ENCODE peak calls at places on chromosome X, in six cellular contexts. One of them, this sample, is unnamed. For H3K27me3, the result is how much of the 10 kb centered on the place peaks cover.

GRCh38 chrX:1443496-1444075 is 9.1 kb downstream of the ASMTL start:
- DNase-seq in hepatocyte: no peak
- DNase-seq in PC-3: no peak
- DNase-seq in suprapubic skin: peak
- DNase-seq in Peyer's patch: peak
- DNase-seq in PC-9: no peak
- DNase-seq in this sample: no peak

GRCh38 chrX:108134724-108135123 is 43.1 kb downstream of the ATG4A start:
- DNase-seq in Peyer's patch: no peak
- DNase-seq in suprapubic skin: no peak
- DNase-seq in PC-3: no peak
- DNase-seq in PC-9: no peak
- DNase-seq in hepatocyte: no peak
- DNase-seq in this sample: no peak

GRCh38 chrX:12065251-12065650 is 73.0 kb upstream of the FRMPD4 start:
- DNase-seq in PC-3: peak
- DNase-seq in hepatocyte: peak
- DNase-seq in Peyer's patch: no peak
- DNase-seq in PC-9: peak
- DNase-seq in suprapubic skin: no peak
- DNase-seq in this sample: peak

GRCh38 chrX:120446503-120446902 is 22.6 kb downstream of the LAMP2 start:
- DNase-seq in PC-9: no peak
- DNase-seq in suprapubic skin: no peak
- DNase-seq in Peyer's patch: no peak
- DNase-seq in hepatocyte: no peak
- DNase-seq in PC-3: peak
- DNase-seq in this sample: no peak

GRCh38 chrX:73131877-73132276 is 52.6 kb upstream of the PABPC1L2A start:
- DNase-seq in Peyer's patch: no peak
- DNase-seq in PC-3: no peak
- DNase-seq in PC-9: no peak
- DNase-seq in hepatocyte: no peak
- DNase-seq in suprapubic skin: no peak
- DNase-seq in this sample: no peak

GRCh38 chrX:18895157-18895952 is 88.6 kb downstream of the PHKA2 start:
- DNase-seq in PC-3: no peak
- DNase-seq in PC-9: no peak
- DNase-seq in suprapubic skin: no peak
- DNase-seq in Peyer's patch: no peak
- DNase-seq in hepatocyte: peak
- DNase-seq in this sample: peak

GRCh38 chrX:107849747-107850478 is 24.2 kb downstream of the MID2 start:
- DNase-seq in PC-3: peak
- DNase-seq in suprapubic skin: no peak
- DNase-seq in hepatocyte: no peak
- DNase-seq in Peyer's patch: no peak
- DNase-seq in PC-9: no peak
- DNase-seq in this sample: no peak

GRCh38 chrX:44306336-44306735 is 37.1 kb downstream of the EFHC2 start:
- DNase-seq in PC-9: peak
- DNase-seq in Peyer's patch: no peak
- DNase-seq in hepatocyte: peak
- DNase-seq in suprapubic skin: no peak
- DNase-seq in PC-3: peak
- DNase-seq in this sample: peak

GRCh38 chrX:69961365-69962072 is 88.2 kb downstream of the AWAT2 start:
- DNase-seq in hepatocyte: no peak
- DNase-seq in Peyer's patch: no peak
- DNase-seq in PC-9: no peak
- DNase-seq in PC-3: peak
- DNase-seq in suprapubic skin: no peak
- DNase-seq in this sample: peak

GRCh38 chrX:30308263-30309138 is 689 bp downstream of the NR0B1 start:
- DNase-seq in PC-3: no peak
- DNase-seq in PC-9: no peak
- DNase-seq in hepatocyte: peak
- DNase-seq in suprapubic skin: no peak
- DNase-seq in Peyer's patch: peak
- DNase-seq in this sample: no peak

GRCh38 chrX:136907626-136908025 is 27.1 kb upstream of the RBMX start:
- DNase-seq in Peyer's patch: no peak
- DNase-seq in suprapubic skin: no peak
- DNase-seq in hepatocyte: no peak
- DNase-seq in PC-9: no peak
- DNase-seq in PC-3: no peak
- DNase-seq in this sample: no peak

GRCh38 chrX:154315416-154315815 is 19.8 kb downstream of the TKTL1 start:
- DNase-seq in hepatocyte: no peak
- DNase-seq in PC-3: no peak
- DNase-seq in Peyer's patch: no peak
- DNase-seq in suprapubic skin: no peak
- DNase-seq in PC-9: no peak
- DNase-seq in this sample: no peak

GRCh38 chrX:141176586-141177451 is at the start of gene LDOC1:
- DNase-seq in suprapubic skin: peak
- DNase-seq in hepatocyte: peak
- DNase-seq in Peyer's patch: peak
- DNase-seq in PC-9: peak
- DNase-seq in PC-3: peak
- DNase-seq in this sample: peak

GRCh38 chrX:40176256-40176978 is 78.7 kb upstream of the BCOR start:
- DNase-seq in PC-9: no peak
- DNase-seq in hepatocyte: peak
- DNase-seq in suprapubic skin: no peak
- DNase-seq in PC-3: peak
- DNase-seq in Peyer's patch: peak
- DNase-seq in this sample: no peak

GRCh38 chrX:124634363-124634762 is 288.0 kb downstream of the SH2D1A start:
- DNase-seq in PC-9: no peak
- DNase-seq in suprapubic skin: no peak
- DNase-seq in Peyer's patch: no peak
- DNase-seq in hepatocyte: no peak
- DNase-seq in PC-3: peak
- DNase-seq in this sample: no peak

GRCh38 chrX:41409006-41409405 is 38.1 kb upstream of the NYX start:
- DNase-seq in PC-9: no peak
- DNase-seq in Peyer's patch: no peak
- DNase-seq in hepatocyte: no peak
- DNase-seq in suprapubic skin: no peak
- DNase-seq in PC-3: no peak
- DNase-seq in this sample: no peak

GRCh38 chrX:24696241-24696640 is 2.5 kb downstream of the POLA1 start:
- DNase-seq in suprapubic skin: no peak
- DNase-seq in hepatocyte: no peak
- DNase-seq in PC-9: no peak
- DNase-seq in PC-3: no peak
- DNase-seq in Peyer's patch: no peak
- DNase-seq in this sample: no peak

GRCh38 chrX:2183193-2183725 is 317.5 kb downstream of the DHRSX start:
- DNase-seq in Peyer's patch: no peak
- DNase-seq in PC-9: no peak
- DNase-seq in suprapubic skin: no peak
- DNase-seq in hepatocyte: no peak
- DNase-seq in PC-3: no peak
- DNase-seq in this sample: peak

GRCh38 chrX:1323315-1323714 is 13.3 kb upstream of the IL3RA start:
- DNase-seq in Peyer's patch: no peak
- DNase-seq in PC-3: peak
- DNase-seq in PC-9: peak
- DNase-seq in suprapubic skin: no peak
- DNase-seq in hepatocyte: peak
- DNase-seq in this sample: peak

GRCh38 chrX:133007458-133007857 is 49.0 kb upstream of the HS6ST2 start:
- DNase-seq in suprapubic skin: no peak
- DNase-seq in PC-9: no peak
- DNase-seq in PC-3: peak
- DNase-seq in Peyer's patch: no peak
- DNase-seq in hepatocyte: no peak
- DNase-seq in this sample: no peak

GRCh38 chrX:107272431-107272921 is 66.1 kb downstream of the DNAAF6 start:
- DNase-seq in PC-9: no peak
- DNase-seq in suprapubic skin: no peak
- DNase-seq in hepatocyte: peak
- DNase-seq in Peyer's patch: no peak
- DNase-seq in PC-3: no peak
- DNase-seq in this sample: no peak

GRCh38 chrX:51420610-51421009 is 75.8 kb downstream of the NUDT11 start:
- DNase-seq in suprapubic skin: no peak
- DNase-seq in Peyer's patch: no peak
- DNase-seq in PC-3: peak
- DNase-seq in hepatocyte: peak
- DNase-seq in PC-9: no peak
- DNase-seq in this sample: peak

GRCh38 chrX:57285001-57285400 is 1.5 kb upstream of the FAAH2 start:
- DNase-seq in suprapubic skin: no peak
- DNase-seq in hepatocyte: no peak
- DNase-seq in PC-3: no peak
- DNase-seq in Peyer's patch: no peak
- DNase-seq in PC-9: no peak
- DNase-seq in this sample: no peak

GRCh38 chrX:71660562-71661416 is 6.6 kb upstream of the LOC101059915 start:
- DNase-seq in PC-3: no peak
- DNase-seq in Peyer's patch: no peak
- DNase-seq in suprapubic skin: no peak
- DNase-seq in PC-9: no peak
- DNase-seq in hepatocyte: no peak
- DNase-seq in this sample: no peak

GRCh38 chrX:108348525-108348924 is 89.7 kb downstream of the COL4A6 start:
- DNase-seq in PC-3: no peak
- DNase-seq in hepatocyte: no peak
- DNase-seq in PC-9: no peak
- DNase-seq in Peyer's patch: no peak
- DNase-seq in suprapubic skin: no peak
- DNase-seq in this sample: no peak

GRCh38 chrX:152898442-152898841 is 575 bp downstream of the ZNF185 start:
- DNase-seq in hepatocyte: no peak
- DNase-seq in suprapubic skin: no peak
- DNase-seq in PC-9: no peak
- DNase-seq in Peyer's patch: no peak
- DNase-seq in PC-3: no peak
- DNase-seq in this sample: no peak
- H3K27me3 ChIP-seq in hepatocyte: under half
- H3K27me3 ChIP-seq in suprapubic skin: under half
- H3K27me3 ChIP-seq in PC-9: under half
- H3K27me3 ChIP-seq in Peyer's patch: under half
- H3K27me3 ChIP-seq in PC-3: under half
- H3K27me3 ChIP-seq in this sample: under half

GRCh38 chrX:49850028-49850427 is 20.9 kb downstream of the PAGE4 start:
- DNase-seq in suprapubic skin: no peak
- DNase-seq in Peyer's patch: no peak
- DNase-seq in hepatocyte: no peak
- DNase-seq in PC-3: no peak
- DNase-seq in PC-9: no peak
- DNase-seq in this sample: no peak
- TF ChIP-seq CTCF in suprapubic skin: no peak
- TF ChIP-seq CTCF in Peyer's patch: no peak
- TF ChIP-seq CTCF in hepatocyte: no peak
- TF ChIP-seq CTCF in PC-3: no peak
- TF ChIP-seq CTCF in PC-9: no peak
- TF ChIP-seq CTCF in this sample: no peak

GRCh38 chrX:116667346-116667745 is 204.6 kb upstream of the CT83 start:
- DNase-seq in Peyer's patch: no peak
- DNase-seq in hepatocyte: no peak
- DNase-seq in PC-3: no peak
- DNase-seq in suprapubic skin: no peak
- DNase-seq in PC-9: no peak
- DNase-seq in this sample: no peak
- H3K27ac ChIP-seq in Peyer's patch: no peak
- H3K27ac ChIP-seq in hepatocyte: no peak
- H3K27ac ChIP-seq in PC-3: no peak
- H3K27ac ChIP-seq in suprapubic skin: no peak
- H3K27ac ChIP-seq in PC-9: no peak
- H3K27ac ChIP-seq in this sample: no peak

GRCh38 chrX:262391-262909 is 18.7 kb upstream of the PLCXD1 start:
- DNase-seq in Peyer's patch: no peak
- DNase-seq in suprapubic skin: no peak
- DNase-seq in hepatocyte: peak
- DNase-seq in PC-9: no peak
- DNase-seq in PC-3: no peak
- DNase-seq in this sample: no peak

GRCh38 chrX:264634-265455 is 16.3 kb upstream of the PLCXD1 start:
- DNase-seq in hepatocyte: peak
- DNase-seq in suprapubic skin: no peak
- DNase-seq in PC-3: no peak
- DNase-seq in PC-9: no peak
- DNase-seq in Peyer's patch: no peak
- DNase-seq in this sample: no peak

GRCh38 chrX:259692-260355 is 21.4 kb upstream of the PLCXD1 start:
- DNase-seq in PC-9: peak
- DNase-seq in Peyer's patch: no peak
- DNase-seq in hepatocyte: no peak
- DNase-seq in suprapubic skin: peak
- DNase-seq in PC-3: no peak
- DNase-seq in this sample: no peak

GRCh38 chrX:261167-261857 is 19.9 kb upstream of the PLCXD1 start:
- DNase-seq in hepatocyte: peak
- DNase-seq in Peyer's patch: no peak
- DNase-seq in PC-9: peak
- DNase-seq in PC-3: peak
- DNase-seq in suprapubic skin: peak
- DNase-seq in this sample: peak

DNA sequence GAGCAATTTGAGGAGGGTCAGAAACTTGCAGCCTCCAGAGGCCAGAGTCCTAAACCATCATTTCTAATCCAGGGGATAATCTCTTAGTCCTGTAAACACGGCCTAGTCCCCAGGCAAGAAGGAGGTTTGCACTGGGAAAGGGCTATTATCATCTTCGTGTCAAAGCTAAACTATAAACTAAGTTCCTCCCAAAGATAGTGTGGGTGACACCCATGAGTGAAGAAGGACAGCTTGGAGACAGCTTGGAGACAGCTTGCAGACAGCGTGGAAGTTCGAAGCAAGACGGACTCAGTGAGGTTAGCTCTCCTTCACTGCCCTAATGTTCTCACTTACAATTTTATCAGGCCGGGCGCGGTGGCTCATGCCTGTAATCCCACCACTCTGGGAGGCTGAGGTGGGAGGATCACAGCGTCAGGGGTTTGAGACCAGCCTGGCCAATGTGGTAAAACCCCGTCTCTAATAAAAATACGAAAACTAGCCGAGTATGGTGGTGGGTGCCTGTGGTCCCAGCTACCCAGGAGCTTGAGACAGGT is 19.3 kb upstream of the PLCXD1 start:
- DNase-seq in Peyer's patch: no peak
- DNase-seq in PC-9: no peak
- DNase-seq in suprapubic skin: no peak
- DNase-seq in hepatocyte: no peak
- DNase-seq in PC-3: no peak
- DNase-seq in this sample: no peak
- H3K27me3 ChIP-seq in Peyer's patch: under half
- H3K27me3 ChIP-seq in PC-9: under half
- H3K27me3 ChIP-seq in suprapubic skin: under half
- H3K27me3 ChIP-seq in hepatocyte: under half
- H3K27me3 ChIP-seq in PC-3: under half
- H3K27me3 ChIP-seq in this sample: under half